ENCODE peak calls at places on chromosomes 3 and 15, in eight cellular contexts. X, A, I, Q, H, W, D and F are unnamed samples.

GRCh38 chr3:45387636-45388348 is 584 bp upstream of the LARS2 start:
- DNase-seq in X (no peak), A (no peak), I (no peak), Q (no peak), H (no peak), W (no peak), D (no peak), F (no peak)

GRCh38 chr3:194166682-194167479 is 30.9 kb downstream of the HES1 start:
- DNase-seq in X (no peak), A (no peak), I (no peak), Q (no peak), H (no peak), W (no peak), D (peak; percentile 48), F (no peak)

GRCh38 chr3:44104668-44105321 is 136.9 kb upstream of the TOPAZ1 start:
- DNase-seq in X (peak; percentile 36), A (no peak), I (no peak), Q (no peak), H (no peak), W (no peak), D (no peak), F (peak; percentile 60)

GRCh38 chr15:31867536-31868442 is 162.5 kb upstream of the CHRNA7 start:
- DNase-seq in X (peak; percentile 77), A (peak; percentile 63), I (no peak), Q (peak; percentile 49), H (peak; percentile 46), W (no peak), D (no peak), F (peak; percentile 41)

GRCh38 chr3:48521635-48522034 is 17.7 kb upstream of the SHISA5 start:
- DNase-seq in X (no peak), A (no peak), I (no peak), Q (no peak), H (no peak), W (no peak), D (no peak), F (no peak)

GRCh38 chr3:112681822-112682325 is 40.9 kb upstream of the CCDC80 start:
- DNase-seq in X (no peak), A (no peak), I (no peak), Q (no peak), H (no peak), W (no peak), D (no peak), F (peak; percentile 70)

GRCh38 chr15:34708422-34708821 is 46.4 kb downstream of the GJD2 start:
- DNase-seq in X (no peak), A (peak; percentile 55), I (no peak), Q (no peak), H (no peak), W (no peak), D (no peak), F (peak; percentile 54)

GRCh38 chr3:111695584-111696213 is 100.6 kb upstream of the ZBED2 start:
- DNase-seq in X (no peak), A (no peak), I (no peak), Q (no peak), H (no peak), W (no peak), D (no peak), F (peak; percentile 93)

GRCh38 chr3:62502315-62503300 is 129.3 kb upstream of the FEZF2 start:
- DNase-seq in X (no peak), A (no peak), I (no peak), Q (no peak), H (no peak), W (no peak), D (peak; percentile 29), F (no peak)

GRCh38 chr3:45932112-45932511 is 11.2 kb upstream of the CXCR6 start:
- DNase-seq in X (no peak), A (no peak), I (no peak), Q (no peak), H (no peak), W (no peak), D (no peak), F (no peak)

GRCh38 chr3:36907911-36908646 is 36.8 kb downstream of the TRANK1 start:
- DNase-seq in X (peak; percentile 61), A (no peak), I (no peak), Q (peak; percentile 60), H (peak; percentile 59), W (no peak), D (no peak), F (peak; percentile 60)

GRCh38 chr3:99479768-99480167 is 158.6 kb upstream of the COL8A1 start:
- DNase-seq in X (no peak), A (no peak), I (no peak), Q (no peak), H (no peak), W (no peak), D (no peak), F (no peak)

GRCh38 chr3:123084192-123084591 is 17.4 kb downstream of the PDIA5 start:
- DNase-seq in X (no peak), A (no peak), I (no peak), Q (no peak), H (no peak), W (no peak), D (no peak), F (no peak)

GRCh38 chr15:89654311-89654761 is 931 bp downstream of the KIF7 start:
- DNase-seq in X (no peak), A (no peak), I (no peak), Q (no peak), H (no peak), W (peak; percentile 45), D (no peak), F (peak; percentile 84)

GRCh38 chr3:54376440-54376839 is 254.1 kb downstream of the CACNA2D3 start:
- DNase-seq in X (no peak), A (no peak), I (no peak), Q (no peak), H (no peak), W (no peak), D (no peak), F (no peak)

GRCh38 chr3:186082150-186082549 is 26.7 kb downstream of the ETV5 start:
- DNase-seq in X (no peak), A (no peak), I (no peak), Q (no peak), H (no peak), W (no peak), D (no peak), F (no peak)

GRCh38 chr3:15295506-15295905 is 36.9 kb downstream of the SH3BP5 start:
- DNase-seq in X (no peak), A (no peak), I (no peak), Q (no peak), H (no peak), W (no peak), D (no peak), F (peak; percentile 73)

GRCh38 chr3:175526191-175526590 is 667.1 kb downstream of the NAALADL2 start:
- DNase-seq in X (no peak), A (no peak), I (no peak), Q (no peak), H (no peak), W (no peak), D (no peak), F (no peak)

GRCh38 chr3:9808345-9809037 is 1.6 kb upstream of the TTLL3 start:
- DNase-seq in X (peak; percentile 55), A (peak; percentile 36), I (no peak), Q (peak; percentile 35), H (peak; percentile 33), W (no peak), D (no peak), F (peak; percentile 38)